ENCODE peak calls at places on chromosome 21, in eight cellular contexts. V, K, S, N, M, P, B and D are unnamed samples.

GRCh38 chr21:28516996-28517592 is 475.6 kb downstream of the LTN1 start:
- DNase-seq in K (peak; percentile 44), M (peak; percentile 80), P (peak; percentile 71), S (peak; percentile 90), N (no peak), V (peak; percentile 64), B (peak; percentile 66), D (peak; percentile 59)

GRCh38 chr21:33384851-33385331 is 18.3 kb upstream of the IFNGR2 start:
- DNase-seq in N (no peak), M (no peak), P (no peak), K (no peak), V (no peak), B (no peak), S (no peak), D (no peak)

GRCh38 chr21:14901482-14901958 is 163.3 kb downstream of the NRIP1 start:
- DNase-seq in N (no peak), P (no peak), S (no peak), K (no peak), M (no peak), B (no peak), V (no peak), D (peak; percentile 55)

GRCh38 chr21:28899744-28900143 is 92.9 kb downstream of the LTN1 start:
- DNase-seq in N (no peak), M (no peak), P (no peak), K (no peak), V (no peak), S (no peak), B (no peak), D (no peak)

GRCh38 chr21:42272984-42273600 is 42.1 kb downstream of the TFF3 start:
- DNase-seq in B (no peak), M (no peak), N (no peak), K (no peak), P (no peak), S (no peak), V (no peak), D (no peak)

GRCh38 chr21:41133896-41134522 is 34.0 kb upstream of the BACE2 start:
- DNase-seq in P (no peak), S (peak; percentile 58), M (peak; percentile 51), B (no peak), N (no peak), K (no peak), V (no peak), D (no peak)

GRCh38 chr21:46559291-46559983 is 45.4 kb downstream of the S100B start:
- DNase-seq in M (no peak), K (no peak), P (peak; percentile 38), V (no peak), N (no peak), S (no peak), B (no peak), D (no peak)

GRCh38 chr21:33968998-33969353 is 53.4 kb upstream of the ATP5PO start:
- DNase-seq in P (no peak), K (no peak), N (no peak), V (no peak), M (no peak), S (no peak), B (no peak), D (no peak)

GRCh38 chr21:39319814-39320332 is 6.4 kb upstream of the BRWD1 start:
- DNase-seq in K (no peak), V (no peak), N (no peak), P (no peak), S (no peak), M (no peak), B (no peak), D (no peak)

DNA sequence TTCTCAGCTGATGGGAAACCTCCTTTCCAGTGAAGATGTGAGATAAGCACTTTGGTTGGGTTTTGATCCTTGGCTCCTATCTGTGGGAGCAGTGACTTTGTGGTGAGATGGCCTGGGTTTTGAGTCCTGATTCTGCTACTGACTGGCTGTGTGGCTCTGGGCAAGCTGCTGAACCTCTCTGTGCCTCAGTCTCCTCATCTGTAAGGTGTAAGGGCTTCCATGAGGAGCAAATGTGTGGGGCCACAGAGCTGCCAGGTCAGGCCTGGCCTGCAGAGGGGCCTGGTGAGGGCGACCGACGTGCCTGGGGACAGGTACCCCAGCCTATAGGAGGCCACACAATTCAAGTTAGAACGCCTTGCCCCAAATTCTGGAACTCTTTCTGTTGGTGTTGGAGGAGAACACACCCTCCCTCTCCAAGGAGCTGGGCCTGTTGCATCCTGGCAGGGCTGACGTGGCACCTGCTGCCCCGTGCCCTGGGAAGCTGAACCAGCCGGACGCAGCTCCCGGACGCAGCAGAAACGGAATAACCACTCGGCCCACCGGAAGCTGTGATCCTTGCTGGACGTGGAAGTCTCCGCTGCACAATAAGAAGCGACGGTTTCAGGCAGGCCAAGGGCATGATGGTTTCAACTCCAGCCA is 62.7 kb downstream of the AGPAT3 start:
- DNase-seq in B (no peak), P (no peak), K (no peak), S (no peak), N (no peak), M (no peak), V (no peak), D (no peak)
- H3K4me1 ChIP-seq in B (peaks cover 8% of the 10 kb centered on the region), P (peaks cover 28% of the 10 kb centered on the region), K (peaks cover 31% of the 10 kb centered on the region), S (peaks cover 9% of the 10 kb centered on the region), N (no peaks in the 10 kb centered on the region), M (peaks cover 28% of the 10 kb centered on the region), V (peaks cover 86% of the 10 kb centered on the region), D (peaks cover 4% of the 10 kb centered on the region)

DNA sequence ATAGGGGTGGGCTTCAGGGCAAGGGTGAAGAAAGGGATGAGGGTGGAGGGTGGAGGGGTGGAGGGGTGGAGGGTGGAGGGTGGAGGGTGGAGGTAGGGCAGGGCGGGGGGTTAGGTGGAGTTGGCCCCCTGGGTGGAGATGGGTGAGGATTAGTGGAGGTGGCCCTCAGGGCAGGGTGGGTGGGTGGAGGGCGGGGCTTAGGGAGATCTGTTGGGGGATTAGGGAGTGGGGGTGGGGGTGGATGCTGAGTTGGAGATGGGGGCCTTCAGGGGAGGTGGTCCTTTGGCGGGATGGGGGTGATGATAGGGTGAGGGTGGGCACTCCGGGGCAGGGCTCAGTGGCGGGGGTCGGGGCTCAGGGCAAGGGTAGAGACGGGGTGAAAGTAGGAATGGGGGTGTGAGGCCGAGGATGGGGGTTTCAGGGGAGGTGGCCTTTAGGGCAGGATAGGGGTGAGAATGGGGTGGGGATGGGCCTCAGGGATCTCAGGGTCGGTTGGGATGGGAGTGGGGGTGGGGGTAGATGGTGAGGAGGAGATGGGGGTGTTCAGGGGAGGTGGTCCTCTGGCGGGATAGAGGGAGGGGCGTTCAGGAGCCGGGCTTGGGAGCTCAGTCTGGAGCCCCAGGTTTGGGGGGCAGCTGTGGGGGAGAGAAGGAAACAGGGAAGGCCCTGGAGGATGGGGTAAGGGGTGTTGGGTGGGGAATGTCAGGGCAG is 796 bp upstream of the DNMT3L start:
- DNase-seq in B (no peak), M (peak; percentile 5), S (no peak), N (no peak), K (no peak), P (no peak), V (no peak), D (no peak)
- H3K27ac ChIP-seq in B (no peak overlapping the region), M (no peak overlapping the region), S (no peak overlapping the region), N (no peak overlapping the region), K (no peak overlapping the region), P (no peak overlapping the region), V (no peak overlapping the region), D (no peak overlapping the region)

GRCh38 chr21:23155281-23155680 is 2157.1 kb downstream of the NCAM2 start:
- DNase-seq in S (no peak), M (no peak), P (no peak), V (no peak), B (no peak), K (no peak), N (no peak), D (no peak)

GRCh38 chr21:23162213-23162946 is 2164.2 kb downstream of the NCAM2 start:
- DNase-seq in V (no peak), K (no peak), S (no peak), M (peak; percentile 6), N (no peak), P (no peak), B (no peak), D (peak; percentile 3)

DNA sequence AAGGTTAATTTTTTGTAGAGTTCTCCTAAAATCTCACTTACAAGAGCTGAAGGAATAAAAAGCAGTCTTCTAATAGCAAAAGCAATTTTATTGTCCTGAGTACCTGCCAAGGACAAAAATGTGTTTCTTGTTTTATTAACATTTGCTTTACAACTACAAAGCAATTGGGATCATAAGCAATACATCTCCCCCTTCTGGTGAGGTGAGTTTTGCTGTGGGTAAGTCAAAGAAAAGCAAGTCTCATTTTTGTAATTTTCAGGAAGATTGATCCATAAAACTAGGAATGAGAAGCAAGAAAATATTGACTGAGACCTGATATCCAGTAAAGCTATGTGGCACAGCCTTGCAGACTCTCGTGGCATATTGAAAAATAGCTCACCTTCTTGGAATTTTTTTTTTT is 2162.7 kb downstream of the NCAM2 start:
- DNase-seq in K (no peak), B (no peak), P (no peak), N (no peak), M (no peak), S (no peak), V (no peak), D (no peak)
- TF ChIP-seq CTCF in K (no peak), B (no peak), P (no peak), N (no peak), M (peak; percentile 7), S (peak; percentile 28), V (no peak), D (no peak)

GRCh38 chr21:43885721-43886120 is 20.7 kb downstream of the AGPAT3 start:
- DNase-seq in B (no peak), S (no peak), P (peak; percentile 61), N (no peak), M (no peak), V (no peak), K (no peak), D (no peak)

GRCh38 chr21:43882952-43883492 is 18.0 kb downstream of the AGPAT3 start:
- DNase-seq in P (no peak), N (no peak), S (no peak), V (no peak), K (no peak), M (no peak), B (no peak), D (no peak)

GRCh38 chr21:43884861-43885370 is 19.9 kb downstream of the AGPAT3 start:
- DNase-seq in B (no peak), V (no peak), S (no peak), K (no peak), N (no peak), M (no peak), P (peak; percentile 53), D (no peak)

GRCh38 chr21:43881918-43882317 is 16.9 kb downstream of the AGPAT3 start:
- DNase-seq in M (no peak), P (no peak), K (no peak), B (no peak), V (no peak), N (no peak), S (no peak), D (no peak)

DNA sequence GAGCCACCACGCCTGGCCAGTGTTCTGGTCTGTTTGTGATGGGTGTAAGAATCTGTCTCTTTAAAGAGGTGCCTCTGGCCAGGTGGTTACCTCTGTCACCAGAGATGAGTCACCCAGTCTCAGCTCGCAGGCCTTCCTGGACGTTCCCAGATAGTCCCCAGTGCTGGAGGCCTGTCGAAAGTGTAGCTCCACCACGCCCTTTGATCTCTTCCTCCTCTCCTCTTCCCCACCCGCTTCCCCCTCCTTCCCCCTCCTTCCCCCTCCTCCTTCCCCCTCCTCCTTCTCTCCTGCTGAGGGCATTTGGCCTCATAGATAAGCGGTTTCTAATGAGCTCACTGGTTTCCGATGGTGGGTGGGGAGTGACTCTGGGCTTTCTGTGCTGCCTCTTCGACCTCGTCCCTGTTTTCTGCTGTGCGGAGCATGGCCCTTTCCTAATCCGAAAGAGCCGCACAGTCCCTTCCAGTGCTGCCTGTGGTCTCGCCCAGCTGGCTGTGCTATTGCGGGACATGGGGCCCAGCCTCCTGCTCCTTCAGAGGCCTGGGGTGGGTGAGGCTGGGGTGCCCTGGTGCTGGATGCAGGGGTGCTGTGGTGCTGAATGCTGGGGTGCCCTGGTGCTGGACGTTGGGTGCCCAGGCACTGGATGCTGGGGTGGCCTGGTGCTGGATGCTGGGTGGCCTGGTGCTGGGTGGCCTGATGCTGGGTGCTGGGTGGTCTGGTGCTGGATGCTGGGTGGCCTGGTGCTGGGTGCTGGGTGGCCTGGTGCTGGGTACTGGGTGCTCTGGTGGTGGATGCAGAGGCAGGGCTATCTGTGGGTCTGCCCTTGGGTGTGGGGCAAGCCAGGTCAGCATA is 19.2 kb downstream of the AGPAT3 start:
- DNase-seq in M (peak; percentile 91), S (peak; percentile 65), N (no peak), B (peak; percentile 88), V (no peak), P (no peak), K (no peak), D (peak; percentile 37)
- H3K4me1 ChIP-seq in M (peaks cover 22% of the 10 kb centered on the region), S (peaks cover 11% of the 10 kb centered on the region), N (no peaks in the 10 kb centered on the region), B (peaks cover 12% of the 10 kb centered on the region), V (peaks cover 68% of the 10 kb centered on the region), P (peaks cover 38% of the 10 kb centered on the region), K (no peaks in the 10 kb centered on the region), D (no peaks in the 10 kb centered on the region)